ENCODE peak calls at places on chromosome 15, in eight cellular contexts. W is cerebellar cortex; U is HT1080; T is H54; F is H4; B is IMR-90; A is stimulated activated CD8-positive, alpha-beta memory T cell treated with anti-CD3 and anti-CD28 coated beads, Interleukin-4, amount 100 ng/mL, for 48 hours; V is heart left ventricle. S is an unnamed sample.
A peak's percentile ranks its signal among the peaks of the same experiment; 100 is the strongest.

GRCh38 chr15:27638950-27639349 is 460.2 kb downstream of the OCA2 start:
- DNase-seq in A (no peak), T (no peak), V (no peak), W (no peak), U (no peak), B (no peak), F (no peak), S (no peak)

GRCh38 chr15:61524091-61524490 is 295.0 kb upstream of the RORA start:
- DNase-seq in B (no peak), A (no peak), U (no peak), W (no peak), V (no peak), F (no peak), T (no peak), S (no peak)

GRCh38 chr15:101578443-101578894 is 73.7 kb downstream of the TM2D3 start:
- DNase-seq in U (no peak), W (no peak), T (no peak), V (peak; percentile 51), F (peak; percentile 30), B (no peak), A (no peak), S (peak; percentile 47)

GRCh38 chr15:42152196-42152920 is 4.1 kb downstream of the PLA2G4F start:
- DNase-seq in A (no peak), B (no peak), T (no peak), U (no peak), V (no peak), F (no peak), W (no peak), S (no peak)

GRCh38 chr15:85752591-85752990 is 42.1 kb downstream of the KLHL25 start:
- DNase-seq in F (no peak), A (no peak), V (peak; percentile 32), U (no peak), B (no peak), W (peak; percentile 43), T (no peak), S (no peak)

GRCh38 chr15:76994971-76995945 is at the start of gene PSTPIP1:
- DNase-seq in B (no peak), F (no peak), A (peak; percentile 78), T (no peak), W (peak; percentile 56), U (no peak), V (peak; percentile 56), S (peak; percentile 56)

GRCh38 chr15:90376789-90377188 is 11.3 kb upstream of the IQGAP1 start:
- DNase-seq in A (peak; percentile 66), W (no peak), T (no peak), U (no peak), V (peak; percentile 40), F (no peak), B (no peak), S (peak; percentile 24)

GRCh38 chr15:78599189-78599588 is 21.6 kb downstream of the CHRNA3 start:
- DNase-seq in V (no peak), U (no peak), W (no peak), B (no peak), A (no peak), T (no peak), F (no peak), S (no peak)

GRCh38 chr15:82855286-82856092 is 46.1 kb downstream of the WHAMM start:
- DNase-seq in T (no peak), B (no peak), W (no peak), A (no peak), U (no peak), F (no peak), V (no peak), S (no peak)

GRCh38 chr15:101307897-101308603 is 13.0 kb upstream of the SNRPA1 start:
- DNase-seq in F (no peak), A (no peak), U (no peak), T (no peak), W (no peak), V (no peak), B (no peak), S (no peak)

GRCh38 chr15:39618063-39618823 is 37.4 kb downstream of the THBS1 start:
- DNase-seq in F (no peak), B (no peak), T (no peak), A (no peak), U (no peak), V (no peak), W (no peak), S (no peak)

GRCh38 chr15:98480858-98481257 is 167.5 kb upstream of the IGF1R start:
- DNase-seq in A (no peak), T (no peak), F (no peak), W (no peak), U (no peak), B (no peak), V (no peak), S (no peak)

GRCh38 chr15:37253877-37254276 is 153.5 kb upstream of the MEIS2 start:
- DNase-seq in A (no peak), F (no peak), W (no peak), U (no peak), V (no peak), T (no peak), B (peak; percentile 18), S (no peak)

GRCh38 chr15:93210995-93211394 is 122.0 kb upstream of the RGMA start:
- DNase-seq in V (no peak), F (no peak), A (no peak), T (no peak), W (no peak), U (peak; percentile 56), B (no peak), S (no peak)

GRCh38 chr15:91304794-91305193 is 204.7 kb downstream of the SV2B start:
- DNase-seq in U (no peak), V (no peak), F (no peak), A (no peak), B (no peak), W (peak; percentile 40), T (no peak), S (no peak)

S was measured in GM20000.